ENCODE peak calls at places on chromosome 1, in four cellular contexts. G, W, E and N are unnamed samples.

GRCh38 chr1:59195151-59195550 is 101.7 kb upstream of the FGGY start:
- DNase-seq in G (no peak), W (peak), E (no peak), N (no peak)

GRCh38 chr1:55246331-55246730 is 31.2 kb upstream of the USP24 start:
- DNase-seq in G (no peak), W (no peak), E (no peak), N (no peak)

GRCh38 chr1:109667452-109668122 is at the start of gene GSTM2:
- DNase-seq in G (no peak), W (peak), E (peak), N (peak)

GRCh38 chr1:234927968-234928635 is 200.5 kb downstream of the TOMM20 start:
- DNase-seq in G (no peak), W (peak), E (no peak), N (no peak)

GRCh38 chr1:109279615-109280278 is 3.2 kb downstream of the PSRC1 start:
- DNase-seq in G (no peak), W (no peak), E (no peak), N (no peak)

GRCh38 chr1:221478050-221478949 is 263.6 kb downstream of the DUSP10 start:
- DNase-seq in G (peak), W (peak), E (peak), N (no peak)

GRCh38 chr1:184840596-184840995 is 85.9 kb upstream of the EDEM3 start:
- DNase-seq in G (no peak), W (no peak), E (no peak), N (no peak)

GRCh38 chr1:28302247-28302646 is 26.6 kb upstream of the MED18 start:
- DNase-seq in G (no peak), W (no peak), E (no peak), N (no peak)

GRCh38 chr1:54297596-54298283 is 97.8 kb downstream of the MRPL37 start:
- DNase-seq in G (no peak), W (peak), E (no peak), N (no peak)

GRCh38 chr1:46801323-46802055 is 2.6 kb downstream of the CYP4B1 start:
- DNase-seq in G (no peak), W (no peak), E (no peak), N (no peak)

GRCh38 chr1:25912076-25912831 is 6.0 kb upstream of the STMN1 start:
- DNase-seq in G (no peak), W (peak), E (no peak), N (no peak)

GRCh38 chr1:10033359-10033845 is 644 bp downstream of the UBE4B start:
- DNase-seq in G (peak), W (peak), E (no peak), N (no peak)

GRCh38 chr1:59229138-59229537 is 67.8 kb upstream of the FGGY start:
- DNase-seq in G (no peak), W (peak), E (no peak), N (no peak)

GRCh38 chr1:226064816-226065248 is 2.3 kb downstream of the H3-3A start:
- DNase-seq in G (peak), W (peak), E (peak), N (no peak)

GRCh38 chr1:81224222-81224621 is 576.5 kb upstream of the ADGRL2 start:
- DNase-seq in G (no peak), W (no peak), E (no peak), N (no peak)

GRCh38 chr1:89603651-89604413 is 29.1 kb upstream of the LRRC8C start:
- DNase-seq in G (no peak), W (peak), E (no peak), N (no peak)

GRCh38 chr1:67814121-67814772 is 19.0 kb downstream of the GNG12 start:
- DNase-seq in G (peak), W (peak), E (no peak), N (no peak)

GRCh38 chr1:205236526-205236925 is 8.8 kb downstream of the TMCC2 start:
- DNase-seq in G (no peak), W (no peak), E (no peak), N (no peak)

GRCh38 chr1:180251526-180252305 is 21.7 kb downstream of the LHX4 start:
- DNase-seq in G (no peak), W (no peak), E (no peak), N (no peak)

GRCh38 chr1:39635205-39635870 is 4.1 kb downstream of the HEYL start:
- DNase-seq in G (no peak), W (no peak), E (no peak), N (no peak)

GRCh38 chr1:218361298-218362065 is 16.3 kb downstream of the TGFB2 start:
- DNase-seq in G (no peak), W (peak), E (no peak), N (no peak)

GRCh38 chr1:21680918-21681317 is 11.8 kb upstream of the RAP1GAP start:
- DNase-seq in G (no peak), W (peak), E (no peak), N (no peak)

GRCh38 chr1:26537951-26538352 is 8.4 kb downstream of the RPS6KA1 start:
- DNase-seq in G (no peak), W (peak), E (no peak), N (no peak)

GRCh38 chr1:84103197-84103992 is 40.7 kb upstream of the PRKACB start:
- DNase-seq in G (no peak), W (peak), E (no peak), N (no peak)

GRCh38 chr1:235758931-235759330 is 107.8 kb downstream of the LYST start:
- DNase-seq in G (peak), W (no peak), E (no peak), N (no peak)

GRCh38 chr1:37085393-37085792 is 51.1 kb upstream of the GRIK3 start:
- DNase-seq in G (no peak), W (no peak), E (no peak), N (no peak)

GRCh38 chr1:9406111-9406510 is 113.4 kb downstream of the SPSB1 start:
- DNase-seq in G (no peak), W (no peak), E (no peak), N (no peak)

GRCh38 chr1:78279051-78279450 is 211.7 kb upstream of the PTGFR start:
- DNase-seq in G (no peak), W (peak), E (no peak), N (no peak)

GRCh38 chr1:110612060-110612745 is 6.0 kb upstream of the KCNA2 start:
- DNase-seq in G (peak), W (no peak), E (no peak), N (no peak)

GRCh38 chr1:113088972-113089371 is 16.0 kb downstream of the LRIG2 start:
- DNase-seq in G (no peak), W (no peak), E (no peak), N (no peak)

GRCh38 chr1:110134050-110134595 is 16.2 kb upstream of the SLC6A17 start:
- DNase-seq in G (peak), W (no peak), E (no peak), N (no peak)

GRCh38 chr1:194476872-194477271 is 1290.5 kb upstream of the B3GALT2 start:
- DNase-seq in G (no peak), W (no peak), E (no peak), N (no peak)

GRCh38 chr1:29162476-29163138 is 19.1 kb downstream of the SRSF4 start:
- DNase-seq in G (no peak), W (peak), E (no peak), N (no peak)

GRCh38 chr1:31934706-31935629 is 3.2 kb downstream of the PTP4A2 start:
- DNase-seq in G (no peak), W (peak), E (no peak), N (no peak)

GRCh38 chr1:175649416-175649815 is 94.0 kb downstream of the TNR start:
- DNase-seq in G (no peak), W (no peak), E (no peak), N (no peak)

GRCh38 chr1:93778457-93778856 is 96.8 kb upstream of the BCAR3 start:
- DNase-seq in G (no peak), W (no peak), E (no peak), N (no peak)

GRCh38 chr1:78297828-78298227 is 192.9 kb upstream of the PTGFR start:
- DNase-seq in G (no peak), W (peak), E (no peak), N (no peak)

GRCh38 chr1:236176337-236177336 is 34.3 kb downstream of the GPR137B start:
- DNase-seq in G (no peak), W (no peak), E (no peak), N (no peak)